ENCODE peak calls at places on chromosomes 3 and 15, in four cellular contexts. W, I, O and U are unnamed samples.

GRCh38 chr15:39535466-39535865 is 45.4 kb upstream of the THBS1 start:
- DNase-seq in O (no peak), I (no peak), W (no peak), U (no peak)

GRCh38 chr3:39135170-39135805 is 18.1 kb downstream of the CSRNP1 start:
- DNase-seq in O (no peak), W (peak), I (no peak), U (no peak)

GRCh38 chr15:94322141-94322540 is 90.8 kb downstream of the MCTP2 start:
- DNase-seq in W (no peak), O (no peak), I (no peak), U (no peak)

GRCh38 chr15:90201150-90201943 is at the start of gene SEMA4B:
- DNase-seq in O (peak), I (no peak), W (peak), U (peak)

GRCh38 chr3:32004111-32004790 is 22.7 kb downstream of the ZNF860 start:
- DNase-seq in O (no peak), I (no peak), W (no peak), U (no peak)

GRCh38 chr3:37145607-37146006 is 28.8 kb downstream of the LRRFIP2 start:
- DNase-seq in W (no peak), O (no peak), I (no peak), U (no peak)

GRCh38 chr3:158770254-158771017 is 31.4 kb upstream of the MFSD1 start:
- DNase-seq in I (no peak), O (no peak), W (no peak), U (no peak)

GRCh38 chr3:48555231-48555948 is 1.2 kb downstream of the PFKFB4 start:
- DNase-seq in O (peak), W (no peak), I (no peak), U (no peak)

GRCh38 chr3:78101363-78101762 is 1061.5 kb downstream of the ROBO2 start:
- DNase-seq in W (no peak), I (no peak), O (peak), U (no peak)

GRCh38 chr15:42133892-42134502 is 22.4 kb downstream of the PLA2G4F start:
- DNase-seq in I (no peak), O (peak), W (peak), U (peak)

GRCh38 chr15:67097893-67098740 is 32.7 kb downstream of the SMAD3 start:
- DNase-seq in W (no peak), O (no peak), I (no peak), U (no peak)

GRCh38 chr3:129343643-129344360 is 65.1 kb downstream of the HMCES start:
- DNase-seq in W (peak), O (no peak), I (no peak), U (peak)

GRCh38 chr15:33279613-33280205 is 31.1 kb upstream of the RYR3 start:
- DNase-seq in I (no peak), W (no peak), O (no peak), U (no peak)

GRCh38 chr3:102078864-102079808 is 229.8 kb downstream of the NFKBIZ start:
- DNase-seq in O (no peak), I (no peak), W (no peak), U (peak)

GRCh38 chr15:68205949-68206539 is 912 bp upstream of the CALML4 start:
- DNase-seq in O (no peak), W (no peak), I (no peak), U (peak)

GRCh38 chr3:152405915-152406802 is 137.4 kb downstream of the MBNL1 start:
- DNase-seq in I (no peak), O (no peak), W (no peak), U (no peak)
- H3K4me3 ChIP-seq in I (peak), O (no peak), W (no peak), U (peak)

DNA sequence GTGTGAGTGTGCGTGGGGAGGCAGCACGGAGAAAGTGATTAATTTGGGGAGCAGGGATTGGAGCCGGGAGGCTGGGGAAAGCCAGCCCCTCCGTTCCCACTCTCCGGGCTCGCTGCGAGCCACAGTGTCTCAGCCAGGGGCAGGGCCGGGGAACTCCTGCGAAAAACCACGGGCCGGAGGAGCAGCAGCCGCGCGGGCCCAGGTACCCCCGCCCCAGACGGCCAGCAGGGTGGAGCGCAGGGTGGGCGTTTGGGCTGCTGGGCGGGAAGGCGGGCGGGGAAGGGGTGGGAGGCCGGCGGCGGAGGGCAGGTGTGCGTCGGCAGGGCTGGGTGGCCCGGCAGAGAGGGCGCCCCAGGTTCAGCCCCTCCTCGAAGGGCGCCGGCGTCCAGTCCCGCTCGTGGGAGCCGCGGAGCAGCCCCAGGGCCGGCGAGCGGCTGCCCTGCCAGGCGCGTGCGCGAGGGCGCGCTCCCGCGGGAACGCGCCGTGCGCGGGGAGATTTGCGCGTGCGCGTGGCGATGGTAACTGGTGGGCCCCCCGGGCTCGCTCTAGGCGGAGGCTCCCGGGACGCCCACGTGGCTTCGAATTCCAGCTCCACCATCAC is 1.4 kb downstream of the CHL1 start:
- DNase-seq in I (peak), O (no peak), W (no peak), U (no peak)
- H3K4me3 ChIP-seq in I (peak), O (peak), W (no peak), U (peak)

GRCh38 chr15:78073026-78073425 is 4.5 kb downstream of the TBC1D2B start:
- DNase-seq in O (no peak), W (no peak), I (no peak), U (no peak)
- H3K4me3 ChIP-seq in O (no peak), W (no peak), I (no peak), U (no peak)

GRCh38 chr15:74598126-74598842 is 17.4 kb upstream of the CLK3 start:
- DNase-seq in I (peak), W (peak), O (peak), U (peak)
- H3K4me3 ChIP-seq in I (peak), W (peak), O (peak), U (peak)